ENCODE peak calls at places on chromosomes 4 and X, in five cellular contexts. F is AG09309, N is RWPE2, T is endothelial cell, H is ovary. S is an unnamed sample.

GRCh38 chr4:31169851-31170250 is 449.7 kb downstream of the PCDH7 start:
- DNase-seq in F (no peak), H (no peak), T (no peak), N (no peak), S (no peak)

GRCh38 chr4:82630079-82630478 is 68.3 kb upstream of the TMEM150C start:
- DNase-seq in T (no peak), F (no peak), H (no peak), N (no peak), S (no peak)

GRCh38 chrX:101452051-101452450 is 33.2 kb upstream of the ARMCX4 start:
- DNase-seq in T (no peak), F (no peak), H (no peak), N (no peak), S (no peak)

GRCh38 chrX:104195489-104196084 is 29.3 kb downstream of the FAM199X start:
- DNase-seq in F (peak), T (no peak), N (no peak), H (no peak), S (peak)

GRCh38 chr4:69999420-69999819 is 3.7 kb downstream of the STATH start:
- DNase-seq in F (no peak), N (no peak), H (no peak), T (no peak), S (no peak)

GRCh38 chr4:56271121-56271520 is 116.2 kb downstream of the AASDH start:
- DNase-seq in F (no peak), H (no peak), T (no peak), N (no peak), S (no peak)

GRCh38 chr4:56655209-56655626 is 25.9 kb downstream of the HOPX start:
- DNase-seq in H (no peak), F (no peak), T (peak), N (peak), S (no peak)

GRCh38 chr4:140220053-140220452 is 66.1 kb upstream of the MAML3 start:
- DNase-seq in T (no peak), F (no peak), N (no peak), H (no peak), S (no peak)

GRCh38 chrX:12489341-12489740 is 301.9 kb upstream of the PRPS2 start:
- DNase-seq in N (no peak), T (no peak), H (no peak), F (no peak), S (no peak)

GRCh38 chr4:84750260-84750955 is 167.5 kb downstream of the CDS1 start:
- DNase-seq in T (no peak), H (no peak), N (no peak), F (peak), S (no peak)

GRCh38 chrX:8254386-8254785 is 83.3 kb upstream of the VCX2 start:
- DNase-seq in T (no peak), N (no peak), F (no peak), H (no peak), S (no peak)

GRCh38 chr4:95428216-95429085 is 120.3 kb downstream of the UNC5C start:
- DNase-seq in H (no peak), T (no peak), F (no peak), N (no peak), S (no peak)

GRCh38 chr4:164540987-164541386 is 212.9 kb upstream of the SMIM31 start:
- DNase-seq in H (no peak), N (no peak), F (no peak), T (no peak), S (no peak)

GRCh38 chrX:107485019-107485418 is 35.6 kb downstream of the FRMPD3 start:
- DNase-seq in H (no peak), F (no peak), T (no peak), N (no peak), S (no peak)

GRCh38 chrX:150513564-150513963 is 54.9 kb upstream of the MTM1 start:
- DNase-seq in T (no peak), F (no peak), H (no peak), N (no peak), S (no peak)

GRCh38 chr4:168221298-168221697 is 97.3 kb downstream of the DDX60 start:
- DNase-seq in H (no peak), F (peak), T (no peak), N (no peak), S (no peak)

GRCh38 chr4:123286903-123287466 is 109.6 kb upstream of the SPRY1 start:
- DNase-seq in H (no peak), F (no peak), T (no peak), N (no peak), S (no peak)

GRCh38 chrX:152157042-152157441 is 18.7 kb upstream of the MAGEA10 start:
- DNase-seq in T (no peak), H (no peak), N (no peak), F (no peak), S (no peak)

GRCh38 chr4:95627709-95628108 is 78.9 kb upstream of the UNC5C start:
- DNase-seq in F (no peak), N (no peak), T (no peak), H (no peak), S (no peak)

GRCh38 chr4:105267280-105267679 is 120.6 kb downstream of the TET2 start:
- DNase-seq in N (no peak), F (no peak), T (no peak), H (no peak), S (no peak)

GRCh38 chr4:105946771-105947170 is 51.5 kb downstream of the NPNT start:
- DNase-seq in F (no peak), T (no peak), N (no peak), H (no peak), S (no peak)

GRCh38 chr4:175646802-175647201 is 165.3 kb downstream of the GPM6A start:
- DNase-seq in F (no peak), N (no peak), T (no peak), H (no peak), S (no peak)

GRCh38 chr4:1991087-1991486 is 17.7 kb downstream of the NELFA start:
- DNase-seq in H (no peak), T (no peak), F (no peak), N (no peak), S (no peak)

GRCh38 chrX:139642241-139642927 is 65.6 kb downstream of the MCF2 start:
- DNase-seq in F (no peak), N (no peak), T (no peak), H (no peak), S (no peak)

GRCh38 chr4:3334316-3334715 is 41.5 kb downstream of the RGS12 start:
- DNase-seq in T (no peak), H (no peak), N (no peak), F (no peak), S (no peak)

GRCh38 chrX:46179748-46180147 is 365.5 kb downstream of the ZNF674 start:
- DNase-seq in H (no peak), F (no peak), N (no peak), T (no peak), S (no peak)

GRCh38 chr4:146369446-146369845 is 152.3 kb downstream of the SLC10A7 start:
- DNase-seq in N (no peak), H (no peak), T (no peak), F (no peak), S (no peak)

GRCh38 chrX:22063284-22063683 is 31.2 kb downstream of the PHEX start:
- DNase-seq in T (no peak), F (no peak), N (no peak), H (no peak), S (peak)

GRCh38 chr4:3401436-3402171 is 40.2 kb upstream of the HGFAC start:
- DNase-seq in N (no peak), F (peak), T (no peak), H (no peak), S (peak)

GRCh38 chrX:22300130-22300529 is 27.4 kb downstream of the CBLL2 start:
- DNase-seq in F (peak), N (no peak), T (no peak), H (no peak), S (peak)

GRCh38 chr4:118265312-118266144 is 87.3 kb downstream of the PRSS12 start:
- DNase-seq in T (peak), F (no peak), N (no peak), H (no peak), S (peak)

GRCh38 chrX:10156199-10157031 is at the start of gene CLCN4:
- DNase-seq in N (no peak), T (peak), F (no peak), H (no peak), S (peak)

DNA sequence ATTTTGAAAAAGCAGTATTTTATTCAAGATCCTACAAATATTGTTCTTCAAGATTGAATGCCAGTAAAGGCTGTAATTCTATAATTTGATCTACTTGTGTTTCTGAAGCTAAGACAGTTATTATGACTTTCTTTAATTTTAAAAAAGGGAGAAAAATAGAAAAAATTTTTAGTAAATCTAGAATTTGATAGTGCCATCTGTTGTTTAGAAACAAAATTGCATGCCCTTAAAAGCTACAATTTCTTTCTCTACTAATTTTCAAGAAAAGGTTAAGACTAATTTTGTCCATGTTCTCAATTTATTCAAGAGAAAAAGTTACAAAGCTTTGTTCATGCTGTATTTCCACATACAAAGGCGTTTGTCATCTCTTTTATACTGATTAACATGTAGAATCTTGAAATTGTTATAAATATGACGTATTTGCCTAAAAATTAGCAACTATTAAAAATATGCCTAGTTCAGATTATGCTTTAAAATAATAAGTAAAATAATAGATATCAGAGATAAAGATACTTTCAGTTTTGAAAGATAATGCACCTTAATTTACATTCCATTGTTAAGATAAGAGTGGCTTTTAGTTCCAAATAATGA is 25.6 kb upstream of the MMRN1 start:
- DNase-seq in N (no peak), H (no peak), F (no peak), T (no peak), S (no peak)
- TF ChIP-seq CTCF in N (peak), H (no peak), F (peak), T (peak), S (peak)

GRCh38 chr4:28443371-28443770 is 1582.7 kb downstream of the STIM2 start:
- DNase-seq in T (no peak), H (no peak), F (no peak), N (no peak), S (no peak)
- TF ChIP-seq CTCF in T (no peak), H (no peak), F (no peak), N (no peak), S (no peak)

DNA sequence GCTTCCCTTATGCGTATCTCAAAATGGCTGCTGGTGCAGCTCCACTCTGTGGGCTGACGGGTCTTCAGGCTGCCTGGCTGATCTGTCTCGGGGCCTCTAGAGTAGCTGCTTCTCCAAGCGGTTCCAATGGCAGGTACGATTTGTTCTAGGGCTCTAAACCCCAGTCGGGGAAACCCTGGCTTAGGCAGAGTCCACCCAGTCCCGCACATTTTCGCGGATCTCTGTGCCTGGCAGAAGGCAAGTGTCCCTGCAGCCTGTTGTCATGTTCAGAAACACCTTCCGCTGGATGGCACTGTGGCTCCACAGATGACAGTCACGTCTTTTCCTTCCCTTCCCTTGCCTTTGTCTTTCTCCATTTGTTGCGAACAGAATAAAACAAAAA is 54.4 kb downstream of the NBDY start:
- DNase-seq in H (peak), T (no peak), N (no peak), F (no peak), S (no peak)
- TF ChIP-seq CTCF in H (no peak), T (no peak), N (no peak), F (peak), S (no peak)

GRCh38 chr4:53591372-53591892 is at the start of gene LNX1:
- DNase-seq in F (no peak), T (peak), H (no peak), N (peak), S (peak)
- TF ChIP-seq CTCF in F (no peak), T (no peak), H (no peak), N (peak), S (no peak)

GRCh38 chr4:46931981-46932380 is 22.9 kb upstream of the COX7B2 start:
- DNase-seq in H (no peak), F (no peak), N (no peak), T (peak), S (peak)
- TF ChIP-seq CTCF in H (no peak), F (peak), N (peak), T (peak), S (peak)

GRCh38 chr4:125316781-125317525 is 2.2 kb downstream of the FAT4 start:
- DNase-seq in T (peak), F (no peak), H (peak), N (peak), S (no peak)

GRCh38 chr4:125316391-125316780 is 1.6 kb downstream of the FAT4 start:
- DNase-seq in F (no peak), H (peak), N (peak), T (peak), S (peak)

GRCh38 chr4:125314676-125315570 is at the start of gene FAT4:
- DNase-seq in F (peak), N (peak), H (peak), T (peak), S (peak)

GRCh38 chr4:125313989-125314602 is 659 bp upstream of the FAT4 start:
- DNase-seq in H (no peak), T (peak), N (no peak), F (no peak), S (no peak)

DNA sequence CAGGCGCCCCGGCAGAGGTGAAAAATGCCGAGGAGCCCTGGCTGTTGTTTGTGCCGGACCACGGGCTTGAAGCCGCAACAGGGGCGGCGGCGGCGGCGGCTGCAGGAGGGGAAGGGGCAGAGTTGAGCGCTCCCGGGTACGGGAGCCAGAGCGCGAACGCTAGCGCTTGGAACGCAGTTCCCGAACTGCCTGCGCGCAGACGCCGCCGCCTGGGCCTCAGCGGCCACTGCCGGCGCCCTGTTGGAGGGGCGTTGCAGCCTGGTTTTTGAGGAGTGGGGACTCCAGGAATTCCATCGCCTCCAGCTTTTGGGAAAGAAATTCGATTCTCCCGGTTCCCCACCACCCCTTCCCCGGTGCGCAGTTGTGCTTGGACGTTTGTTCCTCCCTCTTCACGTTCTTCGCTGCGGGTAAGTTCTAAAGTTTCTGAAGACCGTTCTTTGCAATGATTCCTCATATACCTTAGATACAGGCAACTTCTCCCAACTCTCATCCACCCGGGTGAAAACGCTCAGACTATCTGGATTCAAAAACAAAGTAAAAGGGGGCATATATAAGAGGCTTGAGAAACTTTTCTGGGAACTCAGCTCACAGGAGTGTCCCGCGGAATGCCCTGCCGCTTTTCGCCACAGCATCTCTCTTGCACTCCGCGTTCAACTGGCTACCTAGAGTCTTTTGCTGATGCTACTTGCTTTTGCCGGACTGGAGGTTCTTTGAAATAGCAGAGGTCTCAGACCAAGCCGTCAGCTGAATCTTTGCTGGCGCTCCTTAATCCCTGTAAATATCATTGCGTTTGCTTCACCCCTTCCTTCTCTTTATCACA is 1.0 kb downstream of the FAT4 start:
- DNase-seq in H (peak), T (peak), F (no peak), N (no peak), S (peak)
- TF ChIP-seq CTCF in H (no peak), T (no peak), F (peak), N (no peak), S (no peak)

S was measured in activated CD8-positive, alpha-beta T cell treated with anti-CD3 and anti-CD28 coated beads for 36 hours.